ENCODE peak calls at places on chromosomes 6 and 20, in five cellular contexts. V is non-pigmented ciliary epithelial cell, K is KG1, N is T-helper 1 cell, B is sciatic nerve. E is an unnamed sample.

GRCh38 chr6:21947751-21948386 is 349.0 kb downstream of the PRL start:
- DNase-seq in V (no peak), B (no peak), N (no peak), K (no peak), E (no peak)

GRCh38 chr6:84074988-84075781 is 41.6 kb downstream of the MRAP2 start:
- DNase-seq in V (no peak), N (no peak), K (no peak), B (no peak), E (peak; percentile 11)

GRCh38 chr6:144811140-144811539 is 526.0 kb downstream of the UTRN start:
- DNase-seq in K (no peak), N (no peak), B (no peak), V (no peak), E (no peak)

GRCh38 chr6:106539931-106540330 is 89.4 kb downstream of the RTN4IP1 start:
- DNase-seq in V (no peak), N (no peak), B (no peak), K (no peak), E (no peak)

GRCh38 chr6:123926000-123926399 is 122.3 kb downstream of the NKAIN2 start:
- DNase-seq in V (no peak), B (no peak), N (no peak), K (no peak), E (peak; percentile 2)

GRCh38 chr6:72425003-72425681 is 196.7 kb upstream of the KCNQ5 start:
- DNase-seq in V (peak; percentile 85), N (no peak), B (no peak), K (no peak), E (no peak)

GRCh38 chr6:156954191-156954590 is 177.0 kb downstream of the ARID1B start:
- DNase-seq in N (no peak), V (no peak), K (no peak), B (no peak), E (no peak)

GRCh38 chr20:15555913-15556312 is 1017.3 kb downstream of the KIF16B start:
- DNase-seq in K (no peak), B (no peak), V (no peak), N (no peak), E (no peak)

GRCh38 chr6:28282923-28283322 is 1.6 kb downstream of the PGBD1 start:
- DNase-seq in V (no peak), B (no peak), N (no peak), K (no peak), E (no peak)

E was measured in SW480.